ENCODE peak calls at places on chromosomes 3 and 15, in ten cellular contexts. C is activated naive CD4-positive, alpha-beta T cell treated with anti-CD3 and anti-CD28 coated beads, Interleukin-2, amount 50 U/mL, for 16 hours; O is activated CD8-positive, alpha-beta memory T cell treated with anti-CD3 and anti-CD28 coated beads, Interleukin-2, amount 10 ng/mL, durations not matched to agents 7 days and 5 days; Q is H1; Z is PC-9; E is naive thymus-derived CD8-positive, alpha-beta T cell; Y is ELF-1; W is stimulated activated CD4-positive, alpha-beta T cell treated with anti-CD3 and anti-CD28 coated beads, Interleukin-15, amount 100 ng/mL, for 24 hours; J is GM10248; A is T-helper 1 cell. X is an unnamed sample.
A peak's percentile ranks its signal among the peaks of the same experiment; 100 is the strongest.

GRCh38 chr3:195094211-195094921 is 176.6 kb downstream of the XXYLT1 start:
- DNase-seq in Y (no peak), C (no peak), W (no peak), Z (no peak), A (no peak), Q (no peak), O (no peak), J (peak; percentile 69), E (no peak), X (no peak)

GRCh38 chr3:39485547-39485946 is 18.1 kb downstream of the MOBP start:
- DNase-seq in Y (no peak), J (no peak), W (no peak), O (no peak), E (no peak), Z (no peak), A (no peak), C (no peak), Q (no peak), X (no peak)

GRCh38 chr15:93451265-93451664 is 362.3 kb upstream of the RGMA start:
- DNase-seq in O (no peak), Y (no peak), W (no peak), E (no peak), Z (no peak), A (no peak), J (no peak), C (no peak), Q (no peak), X (no peak)

GRCh38 chr15:98881526-98882517 is 125.8 kb downstream of the PGPEP1L start:
- DNase-seq in Q (no peak), J (peak; percentile 58), O (no peak), E (no peak), A (no peak), Y (peak; percentile 62), W (peak; percentile 20), C (no peak), Z (no peak), X (no peak)

GRCh38 chr3:10518506-10519150 is 13.2 kb upstream of the ATP2B2 start:
- DNase-seq in W (no peak), A (no peak), Z (no peak), Y (no peak), C (no peak), E (no peak), Q (peak; percentile 43), O (no peak), J (no peak), X (peak; percentile 53)

GRCh38 chr3:172868565-172869172 is 118.1 kb downstream of the ECT2 start:
- DNase-seq in O (no peak), J (no peak), E (no peak), A (no peak), Q (no peak), W (no peak), C (no peak), Z (no peak), Y (no peak), X (no peak)

GRCh38 chr15:40470423-40471104 is at the start of gene CHST14:
- DNase-seq in Z (peak; percentile 58), E (peak; percentile 24), A (peak; percentile 36), C (peak; percentile 61), Y (peak; percentile 78), J (peak; percentile 88), Q (peak; percentile 72), O (peak; percentile 59), W (peak; percentile 71), X (peak; percentile 73)

GRCh38 chr15:35243758-35244157 is 158.7 kb upstream of the NANOGP8 start:
- DNase-seq in Z (no peak), J (no peak), A (no peak), W (no peak), Y (no peak), O (no peak), Q (no peak), E (no peak), C (no peak), X (no peak)

GRCh38 chr15:50813865-50814264 is 48.4 kb upstream of the SPPL2A start:
- DNase-seq in E (no peak), C (no peak), Y (no peak), O (no peak), Q (no peak), A (no peak), J (no peak), Z (no peak), W (no peak), X (no peak)

GRCh38 chr3:156865732-156866131 is 39.6 kb downstream of the LEKR1 start:
- DNase-seq in Q (no peak), W (no peak), O (no peak), J (no peak), E (no peak), Z (no peak), Y (no peak), C (no peak), A (no peak), X (no peak)

GRCh38 chr15:74799843-74800558 is 12.6 kb upstream of the LMAN1L start:
- DNase-seq in O (peak; percentile 90), C (peak; percentile 84), E (peak; percentile 82), W (peak; percentile 88), A (peak; percentile 84), J (peak; percentile 95), Z (peak; percentile 89), Q (peak; percentile 96), Y (peak; percentile 78), X (peak; percentile 89)

X was measured in suprapubic skin.